ENCODE peak calls at places on chromosome 2, in eight cellular contexts. S, Q, B, W, D, A, K and M are unnamed samples.

GRCh38 chr2:240893363-240893828 is 2.6 kb downstream of the MAB21L4 start:
- DNase-seq in S (no peak), Q (peak; percentile 38), B (peak; percentile 85), W (peak; percentile 26), D (peak; percentile 28), A (no peak), K (no peak), M (peak; percentile 78)

GRCh38 chr2:85972355-85972754 is 83.6 kb upstream of the ST3GAL5 start:
- DNase-seq in S (no peak), Q (no peak), B (no peak), W (no peak), D (no peak), A (no peak), K (no peak), M (no peak)

GRCh38 chr2:104337869-104338268 is 516.0 kb upstream of the POU3F3 start:
- DNase-seq in S (no peak), Q (no peak), B (no peak), W (no peak), D (no peak), A (no peak), K (no peak), M (no peak)

GRCh38 chr2:204051476-204051875 is 114.9 kb downstream of the ICOS start:
- DNase-seq in S (peak; percentile 77), Q (peak; percentile 40), B (peak; percentile 21), W (peak; percentile 46), D (peak; percentile 15), A (no peak), K (no peak), M (no peak)

GRCh38 chr2:2806711-2807110 is 475.6 kb upstream of the MYT1L start:
- DNase-seq in S (no peak), Q (no peak), B (no peak), W (no peak), D (no peak), A (no peak), K (no peak), M (no peak)

GRCh38 chr2:108288534-108289106 is at the start of gene SULT1C2:
- DNase-seq in S (peak; percentile 76), Q (no peak), B (peak; percentile 71), W (no peak), D (peak; percentile 16), A (no peak), K (no peak), M (peak; percentile 8)

GRCh38 chr2:99140056-99140859 is 1.2 kb upstream of the C2orf15 start:
- DNase-seq in S (peak; percentile 68), Q (peak; percentile 37), B (no peak), W (no peak), D (no peak), A (no peak), K (no peak), M (peak; percentile 56)

GRCh38 chr2:30584116-30584515 is 137.1 kb downstream of the LCLAT1 start:
- DNase-seq in S (no peak), Q (no peak), B (no peak), W (peak; percentile 60), D (no peak), A (peak; percentile 14), K (no peak), M (no peak)

GRCh38 chr2:205288681-205289080 is 393.6 kb upstream of the NRP2 start:
- DNase-seq in S (no peak), Q (no peak), B (no peak), W (no peak), D (no peak), A (no peak), K (no peak), M (no peak)

GRCh38 chr2:190674966-190675650 is 26.2 kb downstream of the NAB1 start:
- DNase-seq in S (no peak), Q (no peak), B (no peak), W (no peak), D (no peak), A (peak; percentile 64), K (no peak), M (no peak)

GRCh38 chr2:190666895-190667294 is 18.0 kb downstream of the NAB1 start:
- DNase-seq in S (no peak), Q (peak; percentile 56), B (no peak), W (no peak), D (no peak), A (no peak), K (no peak), M (peak; percentile 20)

GRCh38 chr2:190668892-190669291 is 20.0 kb downstream of the NAB1 start:
- DNase-seq in S (no peak), Q (peak; percentile 58), B (no peak), W (no peak), D (no peak), A (no peak), K (no peak), M (peak; percentile 24)

DNA sequence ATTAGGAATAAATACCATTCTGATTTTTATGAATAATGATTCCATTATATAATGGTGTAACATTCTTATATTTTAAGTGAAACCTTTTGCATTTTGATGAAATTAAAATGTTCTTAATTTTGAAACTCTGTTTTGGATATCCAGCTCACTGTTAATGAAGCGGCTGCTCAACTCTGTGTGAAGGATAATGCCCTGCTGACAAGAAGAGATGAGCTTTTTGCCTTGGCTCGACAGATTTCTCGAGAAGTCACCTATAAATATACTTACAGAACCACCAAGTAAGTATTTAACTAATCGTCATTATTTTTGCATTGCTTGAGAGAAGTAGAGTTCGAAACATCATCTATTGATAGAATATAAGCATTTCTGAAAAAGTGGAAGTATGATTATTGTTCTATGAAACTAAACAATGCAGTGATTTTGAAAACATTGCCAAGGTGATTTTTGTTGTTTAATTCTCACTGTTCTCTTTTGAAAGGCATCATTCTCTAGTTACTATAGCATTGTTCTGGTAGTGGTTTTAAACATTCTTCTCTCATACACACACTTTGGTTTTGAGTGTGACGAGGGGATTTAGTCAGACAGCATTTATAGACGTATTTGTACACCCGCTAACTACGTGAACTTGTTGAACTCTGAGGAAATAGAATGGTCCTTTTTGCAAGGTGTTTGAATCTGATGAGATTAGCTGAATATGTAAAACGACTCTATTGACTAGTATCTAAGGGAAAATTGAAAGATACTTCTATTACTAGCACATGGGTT is 21.5 kb downstream of the NAB1 start:
- DNase-seq in S (no peak), Q (no peak), B (no peak), W (no peak), D (no peak), A (no peak), K (no peak), M (no peak)
- H3K4me2 ChIP-seq in S (no peak overlapping the region), Q (no peak overlapping the region), B (no peak overlapping the region), W (no peak overlapping the region), D (no peak overlapping the region), A (no peak overlapping the region), K (no peak overlapping the region), M (no peak overlapping the region)

GRCh38 chr2:134164306-134164705 is 89.6 kb upstream of the MGAT5 start:
- DNase-seq in S (no peak), Q (no peak), B (no peak), W (no peak), D (no peak), A (no peak), K (no peak), M (no peak)

GRCh38 chr2:134158295-134158694 is 95.6 kb upstream of the MGAT5 start:
- DNase-seq in S (no peak), Q (no peak), B (no peak), W (no peak), D (no peak), A (no peak), K (no peak), M (no peak)

GRCh38 chr2:134155134-134155533 is 98.7 kb upstream of the MGAT5 start:
- DNase-seq in S (no peak), Q (no peak), B (no peak), W (peak; percentile 17), D (no peak), A (peak; percentile 42), K (no peak), M (no peak)

GRCh38 chr2:134163336-134163735 is 90.5 kb upstream of the MGAT5 start:
- DNase-seq in S (no peak), Q (no peak), B (no peak), W (no peak), D (no peak), A (no peak), K (no peak), M (no peak)

DNA sequence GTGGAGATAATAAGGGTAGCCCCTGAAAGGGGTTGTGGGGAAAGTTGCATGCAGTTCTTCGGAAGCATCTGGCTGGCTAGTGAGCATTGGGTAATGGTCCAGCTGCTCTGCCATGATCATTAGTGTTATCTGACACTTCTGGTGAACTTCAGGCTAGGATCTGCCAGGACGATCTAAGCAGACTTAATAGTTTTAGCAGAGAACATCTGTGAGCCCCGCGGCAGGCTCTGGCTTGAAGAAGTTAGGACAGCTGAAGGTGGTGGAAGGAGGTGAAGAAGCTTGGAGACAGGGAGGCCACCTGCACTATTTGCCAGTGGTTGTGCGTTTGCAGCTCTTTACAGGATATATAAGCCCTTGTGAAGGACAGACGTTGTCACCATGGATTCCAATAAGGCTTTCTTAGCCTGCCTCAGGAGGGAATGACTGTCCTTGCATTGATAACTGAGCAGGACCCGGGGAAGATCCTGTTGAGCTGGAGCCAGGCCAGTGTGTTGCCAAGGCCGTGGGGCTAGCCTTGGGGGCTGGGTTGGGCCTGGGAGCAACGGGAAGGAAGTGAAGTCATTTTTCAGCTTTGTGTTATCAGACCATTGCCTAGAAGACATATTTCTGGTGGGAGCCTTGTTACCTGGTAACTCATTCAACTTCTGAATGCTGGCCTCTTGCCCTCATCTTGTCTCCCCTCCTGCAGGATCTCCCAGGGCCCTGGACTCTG is 92.9 kb upstream of the MGAT5 start:
- DNase-seq in S (no peak), Q (no peak), B (no peak), W (no peak), D (no peak), A (no peak), K (peak; percentile 77), M (no peak)
- TF ChIP-seq EZH2phosphoT487 in S (no peak), Q (no peak), B (no peak), W (no peak), D (no peak), A (no peak), K (no peak), M (no peak)

GRCh38 chr2:133658020-133658903 is 90.0 kb upstream of the NCKAP5 start:
- DNase-seq in S (no peak), Q (peak; percentile 19), B (peak; percentile 67), W (no peak), D (no peak), A (no peak), K (no peak), M (no peak)
- H2AFZ ChIP-seq in S (peak overlapping the region; percentile 74), Q (no peak overlapping the region), B (peak overlapping the region; percentile 26), W (no peak overlapping the region), D (no peak overlapping the region), A (no peak overlapping the region), K (no peak overlapping the region), M (no peak overlapping the region)

GRCh38 chr2:199115169-199115568 is 342.6 kb downstream of the SATB2 start:
- DNase-seq in S (peak; percentile 12), Q (no peak), B (no peak), W (no peak), D (no peak), A (no peak), K (no peak), M (no peak)

GRCh38 chr2:199118701-199119241 is 339.0 kb downstream of the SATB2 start:
- DNase-seq in S (peak; percentile 32), Q (no peak), B (peak; percentile 40), W (no peak), D (no peak), A (no peak), K (no peak), M (no peak)

DNA sequence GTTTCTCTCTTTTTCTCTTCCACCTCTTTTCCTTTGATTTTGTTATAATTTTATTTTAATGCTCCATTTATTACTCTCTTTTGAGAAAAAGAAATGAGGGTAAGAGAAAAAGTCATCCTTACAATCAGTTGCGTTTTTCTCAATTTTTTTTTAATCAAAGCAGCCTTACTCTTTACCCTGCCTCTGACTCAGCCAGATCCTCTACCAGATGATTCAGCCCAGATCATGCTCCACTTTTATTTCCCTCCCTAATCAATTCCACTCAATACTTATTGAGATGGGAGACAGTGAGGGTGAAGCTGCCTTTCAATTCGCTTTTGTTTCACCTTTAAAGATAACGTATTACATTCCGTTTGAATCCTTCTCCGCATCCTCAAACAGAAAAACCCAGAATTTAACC is 337.9 kb downstream of the SATB2 start:
- DNase-seq in S (no peak), Q (no peak), B (no peak), W (no peak), D (no peak), A (no peak), K (no peak), M (peak; percentile 52)
- H3K4me2 ChIP-seq in S (no peak overlapping the region), Q (no peak overlapping the region), B (no peak overlapping the region), W (no peak overlapping the region), D (no peak overlapping the region), A (no peak overlapping the region), K (no peak overlapping the region), M (no peak overlapping the region)